ENCODE peak calls at places on chromosome 19, in eight cellular contexts. Y is GM12878, U is stomach, G is suprapubic skin, A is HepG2, R is HCT116, N is transverse colon, H is H1. D is an unnamed sample.

GRCh38 chr19:33290082-33290815 is 12.1 kb downstream of the CEBPA start:
- DNase-seq in U (no peak), Y (no peak), A (no peak), H (no peak), R (no peak), G (no peak), N (no peak), D (no peak)

GRCh38 chr19:4567584-4568071 is 8.1 kb upstream of the SEMA6B start:
- DNase-seq in A (peak; percentile 40), N (peak; percentile 71), H (peak; percentile 66), R (no peak), U (peak; percentile 62), Y (no peak), G (peak; percentile 74), D (no peak)

GRCh38 chr19:47095707-47096704 is 17.6 kb downstream of the ZC3H4 start:
- DNase-seq in H (no peak), U (peak; percentile 97), Y (no peak), N (peak; percentile 96), A (peak; percentile 97), R (peak; percentile 91), G (peak; percentile 85), D (peak; percentile 97)

GRCh38 chr19:15702590-15702930 is 25.3 kb upstream of the OR10H2 start:
- DNase-seq in A (peak; percentile 83), U (peak; percentile 64), H (no peak), G (peak; percentile 90), N (peak; percentile 89), R (peak; percentile 16), Y (no peak), D (peak; percentile 54)

GRCh38 chr19:3160219-3160618 is 18.4 kb upstream of the S1PR4 start:
- DNase-seq in H (no peak), Y (no peak), G (no peak), N (no peak), U (no peak), R (no peak), A (no peak), D (no peak)

GRCh38 chr19:39951686-39952085 is 17.3 kb upstream of the FCGBP start:
- DNase-seq in H (no peak), G (no peak), N (no peak), U (peak; percentile 22), A (no peak), R (no peak), Y (no peak), D (no peak)

GRCh38 chr19:3576696-3577443 is 4.1 kb downstream of the HMG20B start:
- DNase-seq in Y (no peak), A (no peak), U (peak; percentile 48), R (no peak), H (peak; percentile 58), G (peak; percentile 71), N (peak; percentile 64), D (peak; percentile 23)

GRCh38 chr19:42455621-42456081 is 12.9 kb upstream of the CXCL17 start:
- DNase-seq in G (no peak), R (peak; percentile 76), A (no peak), H (no peak), U (no peak), N (peak; percentile 78), Y (no peak), D (no peak)

DNA sequence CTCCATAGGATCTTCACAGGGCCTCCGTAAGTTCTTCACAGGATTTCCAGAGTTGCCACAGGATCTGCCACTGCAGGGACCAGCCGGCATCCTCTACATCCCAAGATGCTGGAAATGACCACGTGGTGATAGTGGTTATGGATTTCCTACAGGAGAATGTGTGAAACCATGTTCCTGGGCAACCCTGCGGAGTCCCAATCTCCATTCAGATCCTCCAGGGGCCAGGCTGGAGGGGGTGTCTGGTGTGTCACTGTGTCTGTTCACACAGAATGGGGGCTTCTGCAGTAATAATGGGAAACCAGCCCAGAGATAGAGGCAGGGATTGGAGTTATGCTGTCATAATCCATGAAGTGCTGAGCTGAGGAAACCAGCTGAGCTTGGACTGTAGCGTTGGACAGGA is 8.6 kb downstream of the LILRA6 start:
- DNase-seq in U (peak; percentile 11), G (no peak), H (no peak), Y (no peak), R (no peak), N (no peak), A (no peak), D (no peak)
- TF ChIP-seq CTCF in U (no peak), G (no peak), H (no peak), Y (no peak), R (no peak), N (no peak), A (no peak), D (no peak)

GRCh38 chr19:1027953-1028902 is 1.8 kb downstream of the CNN2 start:
- DNase-seq in U (peak; percentile 80), Y (no peak), G (peak; percentile 88), R (peak; percentile 52), N (peak; percentile 84), A (peak; percentile 83), H (no peak), D (peak; percentile 75)
- TF ChIP-seq POLR2A in U (no peak), Y (peak; percentile 65), G (no peak), R (no peak), N (peak; percentile 56), A (peak; percentile 3), H (peak; percentile 74), D (peak; percentile 68)

GRCh38 chr19:48321622-48322591 is 3.4 kb upstream of the EMP3 start:
- DNase-seq in G (peak; percentile 99), R (peak; percentile 94), H (peak; percentile 86), Y (peak; percentile 92), N (peak; percentile 100), A (peak; percentile 21), U (peak; percentile 99), D (peak; percentile 98)

GRCh38 chr19:48319647-48320537 is 5.5 kb upstream of the EMP3 start:
- DNase-seq in N (peak; percentile 91), U (peak; percentile 91), A (peak; percentile 64), H (no peak), R (peak; percentile 66), G (peak; percentile 91), Y (no peak), D (peak; percentile 77)

GRCh38 chr19:48318286-48318987 is 6.9 kb upstream of the EMP3 start:
- DNase-seq in A (no peak), Y (no peak), N (no peak), G (no peak), U (no peak), R (no peak), H (no peak), D (no peak)

GRCh38 chr19:48325265-48325910 is at the start of gene EMP3:
- DNase-seq in R (peak; percentile 63), U (peak; percentile 69), N (peak; percentile 86), G (peak; percentile 92), A (no peak), Y (peak; percentile 38), H (no peak), D (peak; percentile 47)

DNA sequence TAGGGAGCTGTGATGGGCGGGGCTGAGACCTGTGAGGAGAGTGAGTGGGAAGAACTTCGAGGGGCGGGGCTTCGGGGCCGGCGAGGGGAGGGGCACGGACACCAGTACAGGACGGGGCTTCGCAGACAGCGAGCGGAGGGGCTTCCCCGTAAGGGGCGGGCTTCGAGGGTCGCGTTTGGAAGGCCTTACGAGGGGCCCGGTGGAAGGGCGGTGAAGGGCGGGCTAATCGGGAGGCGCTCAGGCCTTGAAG is 4.1 kb upstream of the EMP3 start:
- DNase-seq in G (peak; percentile 99), H (peak; percentile 92), N (peak; percentile 100), Y (peak; percentile 85), R (peak; percentile 95), A (no peak), U (peak; percentile 99), D (peak; percentile 98)
- TF ChIP-seq POLR2AphosphoS5 in G (no peak), H (no peak), N (peak; percentile 7), Y (no peak), R (no peak), A (no peak), U (no peak), D (no peak)

GRCh38 chr19:13825489-13826475 is 30.5 kb downstream of the ZSWIM4 start:
- DNase-seq in G (no peak), A (no peak), N (no peak), U (no peak), H (no peak), Y (no peak), R (no peak), D (no peak)
- TF ChIP-seq CTCF in G (no peak), A (no peak), N (no peak), U (no peak), H (peak; percentile 34), Y (no peak), R (no peak), D (no peak)

GRCh38 chr19:30802424-30803013 is 430.3 kb downstream of the ZNF536 start:
- DNase-seq in R (no peak), U (no peak), A (no peak), Y (no peak), N (no peak), H (no peak), G (no peak), D (no peak)
- TF ChIP-seq POLR2A in R (no peak), U (no peak), A (no peak), Y (no peak), N (no peak), H (no peak), G (no peak), D (no peak)

DNA sequence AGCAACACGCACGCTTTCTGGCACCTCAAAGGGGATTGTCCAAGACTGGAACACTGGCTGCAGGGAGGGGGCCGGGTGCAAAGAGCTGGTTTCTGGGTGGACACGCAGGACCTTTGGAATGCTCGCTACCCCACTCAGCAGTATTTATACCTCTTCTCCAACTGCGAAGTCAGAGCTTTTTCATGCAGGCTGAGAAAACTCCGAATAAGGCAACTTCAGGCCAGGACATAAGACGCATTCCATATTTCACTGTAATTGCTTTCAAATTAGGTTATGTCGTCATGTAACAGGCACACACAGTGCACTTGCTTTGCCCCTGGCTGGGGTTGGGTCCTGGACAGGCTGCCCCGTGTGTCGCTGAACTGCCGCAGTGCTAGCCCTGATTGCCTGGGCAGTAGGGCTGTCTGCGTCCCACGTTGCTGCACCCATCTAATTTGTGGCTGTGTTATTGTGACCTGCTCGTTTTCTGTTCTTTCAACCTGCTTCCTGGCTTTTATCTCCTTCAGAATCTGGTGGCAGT is 44.5 kb downstream of the ACTN4 start:
- DNase-seq in A (no peak), U (no peak), H (no peak), Y (no peak), N (peak; percentile 64), R (peak; percentile 78), G (no peak), D (no peak)
- TF ChIP-seq POLR2AphosphoS5 in A (no peak), U (peak; percentile 75), H (no peak), Y (no peak), N (peak; percentile 50), R (peak; percentile 38), G (peak; percentile 72), D (peak; percentile 66)

GRCh38 chr19:50416815-50417137 is 2.0 kb upstream of the SPIB start:
- DNase-seq in N (no peak), R (no peak), G (no peak), Y (no peak), A (no peak), U (no peak), H (no peak), D (no peak)
- TF ChIP-seq CTCF in N (no peak), R (no peak), G (no peak), Y (no peak), A (no peak), U (no peak), H (no peak), D (no peak)

D was measured in prostate gland.